ENCODE peak calls at places on chromosomes 1 and 21, in five cellular contexts. One of them, this sample, is unnamed.

GRCh38 chr1:224504642-224505041 is 70.0 kb upstream of the WDR26 start:
- DNase-seq in cardiac fibroblast: no peak
- DNase-seq in fibroblast of mammary gland: no peak
- DNase-seq in uterus: no peak
- DNase-seq in hepatocyte: no peak
- DNase-seq in this sample: no peak

GRCh38 chr1:150876111-150876434 is 326 bp downstream of the ARNT start:
- DNase-seq in fibroblast of mammary gland: peak
- DNase-seq in hepatocyte: peak
- DNase-seq in uterus: no peak
- DNase-seq in cardiac fibroblast: peak
- DNase-seq in this sample: peak

GRCh38 chr1:44267438-44267837 is 54.2 kb downstream of the DMAP1 start:
- DNase-seq in cardiac fibroblast: no peak
- DNase-seq in hepatocyte: peak
- DNase-seq in uterus: no peak
- DNase-seq in fibroblast of mammary gland: no peak
- DNase-seq in this sample: no peak

GRCh38 chr21:27067226-27067625 is 100.3 kb upstream of the ADAMTS5 start:
- DNase-seq in fibroblast of mammary gland: no peak
- DNase-seq in uterus: no peak
- DNase-seq in hepatocyte: no peak
- DNase-seq in cardiac fibroblast: no peak
- DNase-seq in this sample: no peak

GRCh38 chr1:44035726-44036408 is 4.6 kb upstream of the SLC6A9 start:
- DNase-seq in hepatocyte: peak
- DNase-seq in cardiac fibroblast: peak
- DNase-seq in uterus: peak
- DNase-seq in fibroblast of mammary gland: peak
- DNase-seq in this sample: no peak

GRCh38 chr1:183124259-183124658 is 61.8 kb upstream of the LAMC2 start:
- DNase-seq in uterus: no peak
- DNase-seq in cardiac fibroblast: no peak
- DNase-seq in fibroblast of mammary gland: no peak
- DNase-seq in hepatocyte: no peak
- DNase-seq in this sample: no peak

GRCh38 chr1:56071351-56071750 is 508.0 kb downstream of the PLPP3 start:
- DNase-seq in hepatocyte: no peak
- DNase-seq in fibroblast of mammary gland: no peak
- DNase-seq in cardiac fibroblast: no peak
- DNase-seq in uterus: no peak
- DNase-seq in this sample: no peak

GRCh38 chr1:7404046-7404742 is 366.9 kb upstream of the VAMP3 start:
- DNase-seq in cardiac fibroblast: no peak
- DNase-seq in fibroblast of mammary gland: no peak
- DNase-seq in hepatocyte: no peak
- DNase-seq in uterus: no peak
- DNase-seq in this sample: no peak

GRCh38 chr1:207747627-207748492 is 4.0 kb upstream of the CD46 start:
- DNase-seq in uterus: no peak
- DNase-seq in cardiac fibroblast: no peak
- DNase-seq in fibroblast of mammary gland: no peak
- DNase-seq in hepatocyte: no peak
- DNase-seq in this sample: no peak

GRCh38 chr1:154178006-154178405 is 13.9 kb downstream of the TPM3 start:
- DNase-seq in uterus: no peak
- DNase-seq in cardiac fibroblast: peak
- DNase-seq in fibroblast of mammary gland: no peak
- DNase-seq in hepatocyte: no peak
- DNase-seq in this sample: no peak

GRCh38 chr1:107877092-107877491 is 87.9 kb downstream of the VAV3 start:
- DNase-seq in fibroblast of mammary gland: peak
- DNase-seq in hepatocyte: no peak
- DNase-seq in uterus: no peak
- DNase-seq in cardiac fibroblast: peak
- DNase-seq in this sample: peak

GRCh38 chr1:222991177-222991576 is 151.9 kb downstream of the TLR5 start:
- DNase-seq in fibroblast of mammary gland: no peak
- DNase-seq in hepatocyte: no peak
- DNase-seq in uterus: no peak
- DNase-seq in cardiac fibroblast: no peak
- DNase-seq in this sample: no peak

GRCh38 chr1:185595835-185596667 is 138.1 kb upstream of the HMCN1 start:
- DNase-seq in uterus: no peak
- DNase-seq in hepatocyte: peak
- DNase-seq in cardiac fibroblast: peak
- DNase-seq in fibroblast of mammary gland: peak
- DNase-seq in this sample: peak

GRCh38 chr1:79193211-79194079 is 186.9 kb upstream of the ADGRL4 start:
- DNase-seq in hepatocyte: no peak
- DNase-seq in uterus: peak
- DNase-seq in fibroblast of mammary gland: peak
- DNase-seq in cardiac fibroblast: peak
- DNase-seq in this sample: peak

GRCh38 chr1:93061895-93062792 is 16.9 kb upstream of the MTF2 start:
- DNase-seq in fibroblast of mammary gland: peak
- DNase-seq in hepatocyte: peak
- DNase-seq in cardiac fibroblast: peak
- DNase-seq in uterus: no peak
- DNase-seq in this sample: peak

GRCh38 chr1:17802945-17803344 is 47.8 kb downstream of the ACTL8 start:
- DNase-seq in uterus: no peak
- DNase-seq in fibroblast of mammary gland: no peak
- DNase-seq in hepatocyte: no peak
- DNase-seq in cardiac fibroblast: no peak
- DNase-seq in this sample: no peak

GRCh38 chr1:39981957-39982356 is 27.0 kb downstream of the MFSD2A start:
- DNase-seq in fibroblast of mammary gland: peak
- DNase-seq in hepatocyte: peak
- DNase-seq in uterus: no peak
- DNase-seq in cardiac fibroblast: peak
- DNase-seq in this sample: peak

GRCh38 chr1:227869281-227869842 is 53.9 kb downstream of the PRSS38 start:
- DNase-seq in uterus: no peak
- DNase-seq in fibroblast of mammary gland: peak
- DNase-seq in cardiac fibroblast: no peak
- DNase-seq in hepatocyte: no peak
- DNase-seq in this sample: no peak

GRCh38 chr1:154479764-154480421 is 22.1 kb upstream of the TDRD10 start:
- DNase-seq in cardiac fibroblast: peak
- DNase-seq in fibroblast of mammary gland: peak
- DNase-seq in hepatocyte: peak
- DNase-seq in uterus: peak
- DNase-seq in this sample: peak

GRCh38 chr1:226132731-226133503 is 53.6 kb downstream of the ACBD3 start:
- DNase-seq in uterus: no peak
- DNase-seq in cardiac fibroblast: no peak
- DNase-seq in hepatocyte: no peak
- DNase-seq in fibroblast of mammary gland: no peak
- DNase-seq in this sample: no peak